ENCODE peak calls at places on chromosomes 16 and 17, in four cellular contexts. L is ascending aorta, T is pancreas, C is heart left ventricle. F is an unnamed sample. For H3K9me3, the result is how much of the 10 kb centered on the place peaks cover.

GRCh38 chr17:45004388-45004787 is 36.3 kb upstream of the C1QL1 start:
- DNase-seq in L (no peak), T (no peak), C (no peak), F (no peak)

GRCh38 chr17:45235071-45236001 is 13.7 kb downstream of the FMNL1 start:
- DNase-seq in L (peak), T (no peak), C (peak), F (peak)

GRCh38 chr17:48254896-48255295 is 147.3 kb downstream of the SNX11 start:
- DNase-seq in L (no peak), T (no peak), C (no peak), F (no peak)

GRCh38 chr17:41728056-41728455 is 6.4 kb downstream of the HAP1 start:
- DNase-seq in L (no peak), T (no peak), C (no peak), F (no peak)

GRCh38 chr17:48600244-48601098 is 4.3 kb downstream of the HOXB6 start:
- DNase-seq in L (no peak), T (no peak), C (no peak), F (no peak)

GRCh38 chr16:86882586-86883280 is 304.4 kb downstream of the FOXL1 start:
- DNase-seq in L (peak), T (no peak), C (peak), F (no peak)

GRCh38 chr17:81923302-81924260 is 4.0 kb downstream of the MAFG start:
- DNase-seq in L (peak), T (peak), C (peak), F (no peak)

GRCh38 chr16:4345439-4346204 is 5.5 kb downstream of the PAM16 start:
- DNase-seq in L (no peak), T (no peak), C (no peak), F (no peak)

GRCh38 chr16:83400234-83400633 is 407.5 kb upstream of the HSBP1 start:
- DNase-seq in L (no peak), T (no peak), C (no peak), F (no peak)

GRCh38 chr16:6905601-6906000 is 427.0 kb upstream of the RBFOX1 start:
- DNase-seq in L (no peak), T (no peak), C (no peak), F (no peak)

GRCh38 chr16:369275-369865 is 968 bp downstream of the MRPL28 start:
- DNase-seq in L (no peak), T (no peak), C (no peak), F (no peak)

GRCh38 chr16:75114179-75114945 is 2.2 kb downstream of the LDHD start:
- DNase-seq in L (no peak), T (no peak), C (no peak), F (no peak)

GRCh38 chr16:73058616-73059409 is 10.9 kb upstream of the ZFHX3 start:
- DNase-seq in L (no peak), T (peak), C (peak), F (no peak)

GRCh38 chr16:72809446-72809845 is 238.5 kb downstream of the ZFHX3 start:
- DNase-seq in L (no peak), T (no peak), C (no peak), F (no peak)

GRCh38 chr16:5438591-5438990 is 341.0 kb upstream of the EEF2KMT start:
- DNase-seq in L (no peak), T (no peak), C (no peak), F (no peak)

DNA sequence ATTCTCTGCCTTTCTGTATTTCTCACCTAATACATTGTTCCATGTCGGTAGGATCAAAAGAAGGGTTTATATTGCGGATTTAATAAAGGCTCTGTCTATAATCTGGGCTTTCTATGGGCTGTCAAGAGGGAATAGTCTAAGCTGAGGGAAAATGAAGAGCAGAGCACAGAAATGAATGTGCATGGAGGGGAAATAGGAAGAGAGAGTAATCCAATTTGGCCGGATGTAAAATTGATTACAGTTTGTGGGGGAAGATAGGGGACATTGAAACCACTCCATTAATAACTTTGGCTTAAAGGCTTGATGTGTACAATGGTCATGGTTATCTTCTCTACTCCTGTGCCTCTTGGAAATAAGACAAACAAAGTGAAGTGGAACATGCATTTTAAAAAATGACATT is 334.2 kb upstream of the CDH8 start:
- DNase-seq in L (no peak), T (no peak), C (no peak), F (no peak)
- H3K9me3 ChIP-seq in L (under half), T (under half), C (under half), F (under half)

DNA sequence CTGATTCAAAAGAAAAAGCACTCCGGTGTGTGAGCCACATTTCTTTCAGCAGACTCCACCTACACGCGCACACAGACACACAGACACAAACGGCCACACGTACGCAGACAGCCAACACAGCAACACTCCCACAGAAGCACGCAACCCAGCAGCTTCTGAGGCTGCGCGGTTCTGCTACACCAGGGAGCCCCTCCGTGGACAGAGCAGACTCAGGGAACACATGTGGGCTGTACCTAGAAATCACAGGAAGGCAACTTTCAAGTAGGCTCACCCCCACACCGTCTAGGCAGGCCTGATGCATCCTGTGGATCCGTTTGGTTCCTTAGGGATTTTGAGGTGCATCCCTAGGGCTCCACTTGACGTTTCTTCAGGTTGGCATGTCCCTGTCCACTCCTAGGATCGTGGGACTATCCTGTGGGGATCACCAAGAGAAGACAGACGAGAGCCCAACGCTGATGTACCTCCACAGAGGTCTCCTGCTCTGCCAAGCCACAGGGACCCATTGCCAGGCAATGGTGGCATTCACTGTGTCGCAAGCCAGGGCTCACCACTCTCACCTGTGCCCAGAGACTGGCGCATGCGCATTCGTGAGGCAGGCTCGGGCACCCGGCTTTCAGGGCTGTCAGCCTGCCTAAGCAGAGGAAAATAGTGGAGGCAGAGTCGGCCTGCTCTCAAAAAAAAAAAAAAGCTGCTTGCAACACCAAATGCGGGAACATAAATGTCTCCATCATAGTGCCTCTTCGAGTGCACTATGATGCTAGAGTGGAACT is 2333.3 kb downstream of the TP53TG3F start:
- DNase-seq in L (no peak), T (no peak), C (no peak), F (no peak)
- H3K9me3 ChIP-seq in L (under half), T (under half), C (under half), F (under half)

GRCh38 chr16:35746281-35746962 is 2287.0 kb downstream of the TP53TG3F start:
- DNase-seq in L (peak), T (no peak), C (no peak), F (no peak)
- H3K9me3 ChIP-seq in L (under half), T (under half), C (under half), F (under half)

GRCh38 chr17:43019418-43019817 is 2.8 kb downstream of the VAT1 start:
- DNase-seq in L (no peak), T (no peak), C (no peak), F (no peak)
- H3K9me3 ChIP-seq in L (under half), T (under half), C (under half), F (under half)